ENCODE peak calls at places on chromosome 18, in seven cellular contexts. One of them, this sample, is unnamed.
A peak's percentile ranks its signal among the peaks of the same experiment; 100 is the strongest.

GRCh38 chr18:52694804-52695203 is 354.8 kb downstream of the DCC start:
- DNase-seq in stomach: no peak
- DNase-seq in GM03348: peak; percentile 33
- DNase-seq in AG04449: no peak
- DNase-seq in neural progenitor cell: peak; percentile 42
- DNase-seq in AG04450: no peak
- DNase-seq in neural crest cell: peak; percentile 28
- DNase-seq in this sample: no peak

GRCh38 chr18:22167471-22168151 is 1.8 kb upstream of the GATA6 start:
- DNase-seq in AG04449: no peak
- DNase-seq in neural progenitor cell: peak; percentile 65
- DNase-seq in AG04450: no peak
- DNase-seq in neural crest cell: peak; percentile 22
- DNase-seq in stomach: no peak
- DNase-seq in GM03348: peak; percentile 29
- DNase-seq in this sample: peak; percentile 59

GRCh38 chr18:23401400-23402347 is 51.4 kb upstream of the RIOK3 start:
- DNase-seq in AG04449: no peak
- DNase-seq in stomach: peak; percentile 56
- DNase-seq in neural crest cell: peak; percentile 24
- DNase-seq in neural progenitor cell: peak; percentile 78
- DNase-seq in AG04450: peak; percentile 38
- DNase-seq in GM03348: peak; percentile 26
- DNase-seq in this sample: peak; percentile 78

GRCh38 chr18:48007955-48008701 is 77.7 kb upstream of the SMAD2 start:
- DNase-seq in stomach: peak; percentile 78
- DNase-seq in AG04450: no peak
- DNase-seq in neural progenitor cell: peak; percentile 96
- DNase-seq in GM03348: peak; percentile 80
- DNase-seq in AG04449: no peak
- DNase-seq in neural crest cell: peak; percentile 66
- DNase-seq in this sample: peak; percentile 82

GRCh38 chr18:34153711-34154110 is 71.0 kb downstream of the NOL4 start:
- DNase-seq in neural progenitor cell: no peak
- DNase-seq in neural crest cell: no peak
- DNase-seq in GM03348: peak; percentile 8
- DNase-seq in stomach: no peak
- DNase-seq in AG04450: no peak
- DNase-seq in AG04449: no peak
- DNase-seq in this sample: no peak

GRCh38 chr18:45517181-45517741 is 98.0 kb upstream of the SLC14A2 start:
- DNase-seq in neural crest cell: no peak
- DNase-seq in stomach: no peak
- DNase-seq in neural progenitor cell: peak; percentile 43
- DNase-seq in GM03348: peak; percentile 77
- DNase-seq in AG04450: no peak
- DNase-seq in AG04449: no peak
- DNase-seq in this sample: peak; percentile 17

GRCh38 chr18:48897531-48897930 is 53.2 kb downstream of the SMAD7 start:
- DNase-seq in AG04449: no peak
- DNase-seq in AG04450: no peak
- DNase-seq in neural progenitor cell: no peak
- DNase-seq in neural crest cell: no peak
- DNase-seq in GM03348: peak; percentile 49
- DNase-seq in stomach: no peak
- DNase-seq in this sample: no peak

GRCh38 chr18:72075040-72075439 is 469.1 kb downstream of the CBLN2 start:
- DNase-seq in neural crest cell: no peak
- DNase-seq in GM03348: no peak
- DNase-seq in neural progenitor cell: no peak
- DNase-seq in AG04449: no peak
- DNase-seq in AG04450: no peak
- DNase-seq in stomach: no peak
- DNase-seq in this sample: no peak

GRCh38 chr18:35463050-35463449 is 34.7 kb downstream of the INO80C start:
- DNase-seq in neural progenitor cell: no peak
- DNase-seq in AG04450: no peak
- DNase-seq in stomach: no peak
- DNase-seq in neural crest cell: no peak
- DNase-seq in AG04449: no peak
- DNase-seq in GM03348: no peak
- DNase-seq in this sample: peak; percentile 66

GRCh38 chr18:79496237-79496977 is 100.7 kb downstream of the NFATC1 start:
- DNase-seq in neural progenitor cell: no peak
- DNase-seq in GM03348: no peak
- DNase-seq in AG04449: no peak
- DNase-seq in AG04450: no peak
- DNase-seq in stomach: no peak
- DNase-seq in neural crest cell: no peak
- DNase-seq in this sample: no peak

GRCh38 chr18:33577688-33578370 is at the start of gene ASXL3:
- DNase-seq in stomach: peak; percentile 64
- DNase-seq in AG04450: no peak
- DNase-seq in neural crest cell: peak; percentile 54
- DNase-seq in GM03348: peak; percentile 42
- DNase-seq in AG04449: no peak
- DNase-seq in neural progenitor cell: peak; percentile 80
- DNase-seq in this sample: no peak

GRCh38 chr18:48928787-48929186 is 22.0 kb downstream of the SMAD7 start:
- DNase-seq in AG04450: no peak
- DNase-seq in GM03348: peak; percentile 55
- DNase-seq in AG04449: no peak
- DNase-seq in neural progenitor cell: peak; percentile 35
- DNase-seq in stomach: peak; percentile 75
- DNase-seq in neural crest cell: no peak
- DNase-seq in this sample: peak; percentile 61

GRCh38 chr18:51668101-51668500 is 470.6 kb upstream of the MEX3C start:
- DNase-seq in neural crest cell: peak; percentile 85
- DNase-seq in stomach: peak; percentile 67
- DNase-seq in AG04450: peak; percentile 7
- DNase-seq in neural progenitor cell: peak; percentile 78
- DNase-seq in AG04449: peak; percentile 1
- DNase-seq in GM03348: peak; percentile 64
- DNase-seq in this sample: peak; percentile 68

GRCh38 chr18:1261054-1261453 is 356.4 kb downstream of the ADCYAP1 start:
- DNase-seq in AG04450: no peak
- DNase-seq in neural progenitor cell: no peak
- DNase-seq in neural crest cell: no peak
- DNase-seq in stomach: no peak
- DNase-seq in GM03348: no peak
- DNase-seq in AG04449: no peak
- DNase-seq in this sample: no peak

GRCh38 chr18:5611221-5611620 is 67.4 kb upstream of the EPB41L3 start:
- DNase-seq in AG04449: no peak
- DNase-seq in AG04450: no peak
- DNase-seq in GM03348: no peak
- DNase-seq in stomach: no peak
- DNase-seq in neural progenitor cell: no peak
- DNase-seq in neural crest cell: no peak
- DNase-seq in this sample: no peak

GRCh38 chr18:48304906-48305693 is 104.1 kb downstream of the ZBTB7C start:
- DNase-seq in AG04450: no peak
- DNase-seq in stomach: peak; percentile 4
- DNase-seq in AG04449: no peak
- DNase-seq in neural progenitor cell: peak; percentile 58
- DNase-seq in neural crest cell: no peak
- DNase-seq in GM03348: no peak
- DNase-seq in this sample: no peak

GRCh38 chr18:54359233-54359632 is 1.5 kb downstream of the C18orf54 start:
- DNase-seq in neural progenitor cell: peak; percentile 12
- DNase-seq in AG04449: no peak
- DNase-seq in neural crest cell: no peak
- DNase-seq in stomach: no peak
- DNase-seq in GM03348: no peak
- DNase-seq in AG04450: no peak
- DNase-seq in this sample: no peak

GRCh38 chr18:22542400-22542835 is 124.7 kb upstream of the CTAGE1 start:
- DNase-seq in neural progenitor cell: no peak
- DNase-seq in AG04450: no peak
- DNase-seq in stomach: no peak
- DNase-seq in neural crest cell: no peak
- DNase-seq in GM03348: peak; percentile 75
- DNase-seq in AG04449: no peak
- DNase-seq in this sample: peak; percentile 71

GRCh38 chr18:59006461-59007067 is 133.1 kb upstream of the SEC11C start:
- DNase-seq in neural crest cell: no peak
- DNase-seq in stomach: no peak
- DNase-seq in GM03348: peak; percentile 57
- DNase-seq in AG04449: no peak
- DNase-seq in AG04450: no peak
- DNase-seq in neural progenitor cell: no peak
- DNase-seq in this sample: no peak

GRCh38 chr18:23523429-23524212 is 20.3 kb downstream of the RMC1 start:
- DNase-seq in GM03348: peak; percentile 60
- DNase-seq in AG04449: peak; percentile 41
- DNase-seq in neural progenitor cell: no peak
- DNase-seq in neural crest cell: no peak
- DNase-seq in AG04450: no peak
- DNase-seq in stomach: no peak
- DNase-seq in this sample: no peak

GRCh38 chr18:63182861-63183260 is 136.7 kb downstream of the BCL2 start:
- DNase-seq in neural crest cell: no peak
- DNase-seq in AG04450: no peak
- DNase-seq in GM03348: no peak
- DNase-seq in AG04449: no peak
- DNase-seq in stomach: no peak
- DNase-seq in neural progenitor cell: no peak
- DNase-seq in this sample: no peak

GRCh38 chr18:39846277-39846676 is 2108.8 kb upstream of the PIK3C3 start:
- DNase-seq in neural crest cell: no peak
- DNase-seq in AG04449: no peak
- DNase-seq in GM03348: no peak
- DNase-seq in neural progenitor cell: no peak
- DNase-seq in AG04450: peak; percentile 21
- DNase-seq in stomach: no peak
- DNase-seq in this sample: peak; percentile 7

GRCh38 chr18:49303376-49303775 is 157.1 kb downstream of the DYM start:
- DNase-seq in neural progenitor cell: no peak
- DNase-seq in AG04450: no peak
- DNase-seq in GM03348: no peak
- DNase-seq in stomach: no peak
- DNase-seq in AG04449: no peak
- DNase-seq in neural crest cell: no peak
- DNase-seq in this sample: no peak

GRCh38 chr18:21933931-21934765 is 193.6 kb downstream of the MIB1 start:
- DNase-seq in neural crest cell: no peak
- DNase-seq in AG04449: no peak
- DNase-seq in neural progenitor cell: peak; percentile 56
- DNase-seq in AG04450: no peak
- DNase-seq in GM03348: no peak
- DNase-seq in stomach: no peak
- DNase-seq in this sample: no peak

GRCh38 chr18:22504665-22505064 is 87.0 kb upstream of the CTAGE1 start:
- DNase-seq in AG04450: no peak
- DNase-seq in neural crest cell: no peak
- DNase-seq in GM03348: peak; percentile 48
- DNase-seq in stomach: no peak
- DNase-seq in AG04449: no peak
- DNase-seq in neural progenitor cell: no peak
- DNase-seq in this sample: no peak

GRCh38 chr18:79961527-79962291 is 2.7 kb upstream of the HSBP1L1 start:
- DNase-seq in neural progenitor cell: peak; percentile 27
- DNase-seq in AG04450: no peak
- DNase-seq in neural crest cell: no peak
- DNase-seq in AG04449: no peak
- DNase-seq in stomach: no peak
- DNase-seq in GM03348: peak; percentile 50
- DNase-seq in this sample: no peak

GRCh38 chr18:60740313-60740712 is 367.7 kb upstream of the MC4R start:
- DNase-seq in neural progenitor cell: no peak
- DNase-seq in AG04449: no peak
- DNase-seq in AG04450: no peak
- DNase-seq in GM03348: no peak
- DNase-seq in neural crest cell: no peak
- DNase-seq in stomach: no peak
- DNase-seq in this sample: no peak

GRCh38 chr18:9683418-9684396 is 24.4 kb upstream of the RAB31 start:
- DNase-seq in AG04450: no peak
- DNase-seq in GM03348: peak; percentile 59
- DNase-seq in neural crest cell: no peak
- DNase-seq in AG04449: no peak
- DNase-seq in stomach: peak; percentile 49
- DNase-seq in neural progenitor cell: no peak
- DNase-seq in this sample: peak; percentile 67

GRCh38 chr18:8703781-8704301 is 1.5 kb upstream of the MTCL1 start:
- DNase-seq in GM03348: no peak
- DNase-seq in neural crest cell: no peak
- DNase-seq in neural progenitor cell: no peak
- DNase-seq in AG04450: no peak
- DNase-seq in AG04449: no peak
- DNase-seq in stomach: no peak
- DNase-seq in this sample: no peak

GRCh38 chr18:34837769-34838194 is 127.7 kb downstream of the DTNA start:
- DNase-seq in neural progenitor cell: no peak
- DNase-seq in AG04449: no peak
- DNase-seq in AG04450: no peak
- DNase-seq in GM03348: no peak
- DNase-seq in neural crest cell: no peak
- DNase-seq in stomach: no peak
- DNase-seq in this sample: no peak

GRCh38 chr18:43570593-43570992 is 293.3 kb upstream of the SYT4 start:
- DNase-seq in neural crest cell: no peak
- DNase-seq in AG04449: no peak
- DNase-seq in stomach: no peak
- DNase-seq in AG04450: no peak
- DNase-seq in GM03348: no peak
- DNase-seq in neural progenitor cell: no peak
- DNase-seq in this sample: no peak

GRCh38 chr18:7608798-7609197 is 41.7 kb downstream of the PTPRM start:
- DNase-seq in neural progenitor cell: no peak
- DNase-seq in GM03348: peak; percentile 68
- DNase-seq in AG04450: no peak
- DNase-seq in stomach: no peak
- DNase-seq in neural crest cell: no peak
- DNase-seq in AG04449: no peak
- DNase-seq in this sample: no peak

GRCh38 chr18:45980229-45980628 is 13.1 kb upstream of the EPG5 start:
- DNase-seq in neural progenitor cell: no peak
- DNase-seq in GM03348: no peak
- DNase-seq in neural crest cell: no peak
- DNase-seq in stomach: no peak
- DNase-seq in AG04450: no peak
- DNase-seq in AG04449: no peak
- DNase-seq in this sample: no peak

GRCh38 chr18:71233177-71233576 is 944.3 kb downstream of the SOCS6 start:
- DNase-seq in neural progenitor cell: no peak
- DNase-seq in GM03348: no peak
- DNase-seq in stomach: no peak
- DNase-seq in AG04450: no peak
- DNase-seq in neural crest cell: no peak
- DNase-seq in AG04449: no peak
- DNase-seq in this sample: no peak

GRCh38 chr18:45119888-45120287 is 439.2 kb downstream of the SETBP1 start:
- DNase-seq in GM03348: no peak
- DNase-seq in AG04450: no peak
- DNase-seq in AG04449: no peak
- DNase-seq in neural progenitor cell: no peak
- DNase-seq in neural crest cell: no peak
- DNase-seq in stomach: no peak
- DNase-seq in this sample: no peak

GRCh38 chr18:26307161-26307773 is 81.0 kb downstream of the TAF4B start:
- DNase-seq in GM03348: peak; percentile 68
- DNase-seq in stomach: no peak
- DNase-seq in AG04449: no peak
- DNase-seq in neural progenitor cell: peak; percentile 60
- DNase-seq in neural crest cell: peak; percentile 51
- DNase-seq in AG04450: peak; percentile 15
- DNase-seq in this sample: peak; percentile 37

GRCh38 chr18:56240405-56240804 is 398.0 kb downstream of the TXNL1 start:
- DNase-seq in AG04449: peak; percentile 38
- DNase-seq in neural crest cell: no peak
- DNase-seq in stomach: no peak
- DNase-seq in AG04450: peak; percentile 92
- DNase-seq in GM03348: no peak
- DNase-seq in neural progenitor cell: no peak
- DNase-seq in this sample: no peak

GRCh38 chr18:56541790-56542189 is 96.6 kb downstream of the TXNL1 start:
- DNase-seq in stomach: no peak
- DNase-seq in GM03348: no peak
- DNase-seq in AG04450: no peak
- DNase-seq in neural progenitor cell: peak; percentile 18
- DNase-seq in neural crest cell: no peak
- DNase-seq in AG04449: no peak
- DNase-seq in this sample: no peak

This sample was measured in adrenal gland.